ENCODE peak calls at places on chromosomes 16 and 17, in nine cellular contexts. K is neural crest cell, W is NCI-H2029, R is IMR-90, A is T-helper 1 cell, F is T47D, T is substantia nigra, H is fibroblast of mammary gland, S is NCI-H146. E is an unnamed sample.

GRCh38 chr17:50488880-50489279 is 10.2 kb downstream of the RSAD1 start:
- DNase-seq in T (no peak), A (no peak), K (no peak), W (no peak), H (no peak), F (no peak), R (no peak), S (no peak), E (no peak)

GRCh38 chr17:43526886-43527648 is 19.1 kb downstream of the ETV4 start:
- DNase-seq in F (no peak), H (no peak), W (no peak), K (no peak), A (no peak), T (no peak), R (no peak), S (no peak), E (no peak)

GRCh38 chr16:1188781-1189189 is 35.9 kb downstream of the CACNA1H start:
- DNase-seq in F (peak), W (no peak), S (no peak), R (peak), A (peak), H (peak), T (no peak), K (peak), E (no peak)

GRCh38 chr16:24522751-24523150 is 16.6 kb upstream of the RBBP6 start:
- DNase-seq in A (no peak), H (no peak), T (no peak), S (no peak), F (no peak), W (no peak), K (no peak), R (no peak), E (no peak)

GRCh38 chr16:47986031-47986430 is 169.8 kb downstream of the ABCC12 start:
- DNase-seq in H (no peak), S (no peak), K (no peak), T (no peak), F (no peak), A (no peak), W (no peak), R (no peak), E (no peak)

GRCh38 chr17:18997650-18998196 is 6.8 kb downstream of the FAM83G start:
- DNase-seq in H (no peak), R (no peak), A (no peak), T (no peak), K (no peak), F (no peak), S (no peak), W (no peak), E (no peak)

GRCh38 chr17:41680426-41681040 is 8.2 kb upstream of the EIF1 start:
- DNase-seq in H (no peak), R (no peak), F (no peak), W (no peak), K (no peak), S (peak), A (no peak), T (no peak), E (no peak)

GRCh38 chr17:27290916-27291598 is 2.9 kb upstream of the WSB1 start:
- DNase-seq in A (no peak), T (no peak), S (peak), H (no peak), W (peak), F (peak), K (no peak), R (no peak), E (no peak)

GRCh38 chr17:62869885-62870580 is 61.9 kb upstream of the MARCHF10 start:
- DNase-seq in S (peak), T (no peak), H (peak), K (peak), W (no peak), R (peak), A (no peak), F (peak), E (peak)

GRCh38 chr16:21684199-21684598 is 20.4 kb downstream of the OTOA start:
- DNase-seq in R (no peak), S (no peak), T (no peak), W (peak), K (peak), A (peak), F (peak), H (peak), E (no peak)